ENCODE peak calls at places on chromosomes 2 and 18, in five cellular contexts. A is A549, D is GM12864, O is esophagus squamous epithelium, I is HCT116. W is an unnamed sample.

GRCh38 chr2:224968051-224968450 is 74.2 kb downstream of the DOCK10 start:
- DNase-seq in A (no peak), O (no peak), D (no peak), I (no peak), W (peak; percentile 8)

GRCh38 chr18:13222371-13223281 is 4.1 kb downstream of the LDLRAD4 start:
- DNase-seq in D (no peak), A (no peak), I (no peak), O (no peak), W (peak; percentile 11)

GRCh38 chr2:28216320-28216719 is 176.3 kb upstream of the FOSL2 start:
- DNase-seq in D (no peak), A (no peak), I (no peak), O (no peak), W (no peak)

GRCh38 chr18:36298113-36298701 is 694 bp downstream of the FHOD3 start:
- DNase-seq in O (no peak), I (no peak), D (no peak), A (no peak), W (no peak)

GRCh38 chr2:199505755-199506403 is 48.1 kb upstream of the SATB2 start:
- DNase-seq in D (no peak), A (no peak), I (no peak), O (no peak), W (no peak)

GRCh38 chr2:68196120-68196716 is 38.5 kb downstream of the PNO1 start:
- DNase-seq in A (peak; percentile 48), I (no peak), O (no peak), D (no peak), W (peak; percentile 24)

GRCh38 chr2:29165362-29166236 is 50.4 kb downstream of the CLIP4 start:
- DNase-seq in I (no peak), A (peak; percentile 66), D (no peak), O (no peak), W (peak; percentile 90)

GRCh38 chr2:69694894-69695849 is 46.8 kb upstream of the ANXA4 start:
- DNase-seq in D (no peak), A (peak; percentile 78), I (no peak), O (no peak), W (peak; percentile 84)

GRCh38 chr2:122412360-122412759 is 656.9 kb downstream of the TSN start:
- DNase-seq in A (no peak), O (no peak), I (no peak), D (no peak), W (no peak)

GRCh38 chr2:168357799-168358504 is 98.1 kb upstream of the CERS6 start:
- DNase-seq in I (no peak), O (no peak), A (no peak), D (no peak), W (no peak)

GRCh38 chr2:223041527-223042109 is 10.4 kb upstream of the KCNE4 start:
- DNase-seq in A (peak; percentile 93), D (no peak), O (no peak), I (peak; percentile 71), W (peak; percentile 92)

DNA sequence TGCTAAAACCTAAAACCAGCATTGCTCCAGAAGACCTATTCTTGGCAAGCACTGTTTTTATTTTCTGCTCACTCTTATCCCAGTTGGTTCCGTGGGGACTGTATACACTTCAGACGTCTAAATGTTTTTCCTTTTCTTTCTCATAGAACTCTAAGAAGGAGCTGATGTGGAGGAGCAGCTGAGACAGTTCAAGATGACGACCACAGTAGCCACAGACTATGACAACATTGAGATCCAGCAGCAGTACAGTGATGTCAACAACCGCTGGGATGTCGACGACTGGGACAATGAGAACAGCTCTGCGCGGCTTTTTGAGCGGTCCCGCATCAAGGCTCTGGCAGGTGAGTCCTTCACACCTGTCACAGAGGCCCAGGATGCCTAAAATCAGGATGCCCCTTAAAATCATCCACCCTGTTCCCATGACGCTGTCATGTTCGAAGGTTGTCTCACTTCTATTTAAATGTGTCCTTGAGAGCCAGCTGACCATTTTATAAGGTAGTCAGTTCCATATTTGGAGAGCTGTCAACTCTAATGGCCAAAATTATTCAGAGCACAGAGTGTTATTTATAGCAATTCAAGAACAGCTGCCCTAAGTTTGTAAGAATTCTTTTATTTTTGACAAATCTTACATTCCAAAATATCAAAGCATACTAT is 70.2 kb downstream of the SPTBN1 start:
- DNase-seq in O (no peak), I (no peak), A (no peak), D (no peak), W (no peak)
- TF ChIP-seq CTCF in O (no peak), I (no peak), A (no peak), D (no peak), W (no peak)

DNA sequence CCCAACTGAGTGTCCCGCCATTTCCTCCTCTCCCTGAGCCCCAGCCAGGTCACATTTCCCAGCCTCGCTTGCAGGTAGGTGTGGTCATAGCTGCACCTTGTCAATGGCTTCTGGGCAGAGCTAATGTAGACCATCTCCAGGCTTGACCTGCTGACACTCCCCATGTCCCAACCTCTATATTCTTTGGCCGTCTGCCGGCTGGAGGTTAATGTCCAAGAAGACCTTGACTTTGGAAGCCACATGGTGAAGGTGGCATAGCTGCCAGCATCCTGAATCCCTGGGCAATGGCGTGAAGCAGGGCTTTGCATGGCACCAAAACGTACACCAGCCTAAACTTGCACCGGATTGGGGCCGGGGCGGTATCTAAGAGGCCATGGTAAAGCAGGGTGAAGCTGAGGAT is 88.3 kb downstream of the SPP2 start:
- DNase-seq in D (no peak), O (no peak), A (no peak), I (no peak), W (no peak)
- TF ChIP-seq CTCF in D (no peak), O (no peak), A (no peak), I (no peak), W (no peak)

DNA sequence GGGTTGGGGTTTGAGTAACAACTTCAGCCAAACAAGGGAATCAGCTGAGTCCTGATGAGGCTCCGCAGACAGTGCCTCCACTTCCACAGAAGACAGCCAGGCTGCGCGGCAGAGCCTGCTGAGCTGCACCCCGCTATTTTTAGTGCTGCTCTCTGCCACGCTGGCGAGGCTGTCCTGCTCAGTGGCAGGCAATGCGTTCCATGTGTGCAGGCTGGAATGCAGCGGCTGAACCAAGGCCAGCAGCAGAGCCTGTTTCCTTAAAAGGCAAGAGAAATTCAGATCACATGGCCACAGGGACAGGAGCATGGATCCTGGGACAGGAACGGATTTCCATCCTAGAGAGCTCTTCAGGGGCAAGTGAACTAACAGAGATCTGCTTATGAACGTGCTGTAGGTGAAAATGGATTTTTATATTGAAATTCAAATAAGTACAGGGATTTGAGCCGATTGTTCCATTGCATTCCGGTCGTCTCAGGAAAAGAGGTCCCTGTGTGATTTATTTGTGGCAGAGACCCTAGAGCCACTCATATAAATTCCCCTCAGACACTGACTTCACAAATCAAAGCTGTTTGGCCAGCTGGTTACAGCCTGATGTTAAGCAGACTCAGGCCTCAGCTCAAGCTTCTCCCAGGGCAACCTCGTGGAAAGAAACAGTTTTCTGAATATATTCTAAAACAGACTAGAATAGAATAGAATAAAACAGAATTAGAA is 98.6 kb downstream of the COL6A3 start:
- DNase-seq in A (no peak), D (no peak), O (no peak), I (no peak), W (no peak)
- TF ChIP-seq CTCF in A (no peak), D (no peak), O (no peak), I (no peak), W (no peak)

DNA sequence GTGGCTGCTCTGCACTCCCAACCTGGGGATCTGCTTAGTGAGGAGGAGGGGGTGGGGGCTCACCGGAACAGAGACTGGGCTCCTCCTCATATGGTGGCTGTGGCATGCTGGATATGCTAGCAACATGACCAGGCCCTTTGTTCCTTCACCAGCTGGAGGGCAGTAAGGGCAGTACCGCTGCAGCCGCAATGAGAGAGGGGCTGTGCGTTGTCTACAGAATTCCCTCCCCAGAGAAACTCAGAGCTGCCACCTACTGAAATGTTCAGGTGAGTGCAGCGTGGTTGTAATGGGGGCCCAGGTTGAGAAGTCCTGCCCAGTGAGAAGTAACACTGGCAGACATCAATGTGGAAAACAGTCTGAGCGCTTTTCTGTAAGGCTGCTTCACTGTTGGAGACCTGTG is 1211.9 kb upstream of the NXPH2 start:
- DNase-seq in D (no peak), O (no peak), I (peak; percentile 2), A (no peak), W (no peak)
- TF ChIP-seq CTCF in D (no peak), O (no peak), I (peak; percentile 42), A (no peak), W (no peak)

GRCh38 chr18:62564044-62564443 is 41.2 kb downstream of the ZCCHC2 start:
- DNase-seq in I (no peak), D (no peak), A (no peak), O (no peak), W (no peak)

GRCh38 chr18:62566818-62567217 is 44.0 kb downstream of the ZCCHC2 start:
- DNase-seq in A (no peak), I (no peak), D (no peak), O (no peak), W (no peak)

GRCh38 chr18:62571037-62571436 is 48.2 kb downstream of the ZCCHC2 start:
- DNase-seq in D (no peak), O (no peak), I (no peak), A (no peak), W (no peak)

GRCh38 chr18:62569081-62569480 is 46.3 kb downstream of the ZCCHC2 start:
- DNase-seq in D (no peak), A (no peak), O (no peak), I (no peak), W (peak; percentile 45)

GRCh38 chr18:62566199-62566598 is 43.4 kb downstream of the ZCCHC2 start:
- DNase-seq in D (no peak), I (no peak), O (no peak), A (peak; percentile 42), W (no peak)
- TF ChIP-seq CTCF in D (no peak), I (peak; percentile 21), O (no peak), A (peak; percentile 11), W (no peak)

DNA sequence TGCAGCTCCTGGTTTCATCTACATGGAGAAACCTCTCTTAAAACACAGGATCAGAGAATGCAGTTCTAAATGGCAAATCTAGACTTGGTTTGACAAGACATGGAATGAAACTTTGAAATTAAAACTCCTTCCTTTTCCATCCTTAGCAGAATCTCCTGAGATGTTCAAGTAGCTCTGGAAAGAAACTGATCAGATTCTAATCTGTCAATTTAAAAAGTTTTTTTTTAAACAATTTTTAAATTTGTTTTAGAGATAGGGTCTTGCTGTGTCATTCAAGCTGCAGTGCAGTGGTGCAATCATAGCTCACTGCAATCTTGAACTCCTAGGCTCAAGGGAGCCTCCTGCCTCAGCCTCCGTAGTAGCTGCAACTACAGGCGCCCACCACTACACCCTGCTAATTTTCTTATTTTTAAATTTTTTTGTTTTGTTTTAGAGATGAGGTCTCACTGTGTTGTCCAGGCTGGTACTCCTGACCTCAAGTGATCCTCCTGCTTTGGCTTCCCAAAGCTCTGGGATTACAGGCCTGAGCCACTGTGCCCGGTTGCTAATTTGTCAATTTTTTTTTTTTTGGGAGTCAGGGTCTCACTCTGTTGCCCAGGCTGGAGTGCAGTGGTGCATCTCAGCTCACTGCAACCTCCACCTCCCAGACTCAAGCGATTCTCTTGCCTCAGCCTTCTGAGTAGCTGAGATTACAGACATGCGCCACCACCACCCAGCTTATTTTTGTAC is 216.7 kb downstream of the TGIF1 start:
- DNase-seq in D (no peak), I (no peak), A (no peak), O (no peak), W (no peak)
- TF ChIP-seq CTCF in D (no peak), I (no peak), A (no peak), O (no peak), W (no peak)

GRCh38 chr2:126852361-126852760 is 46.3 kb upstream of the TEX51 start:
- DNase-seq in I (no peak), A (no peak), O (no peak), D (no peak), W (no peak)
- TF ChIP-seq CTCF in I (no peak), A (no peak), O (no peak), D (no peak), W (no peak)

GRCh38 chr2:5695641-5696350 is 3.6 kb downstream of the SOX11 start:
- DNase-seq in A (no peak), D (no peak), O (no peak), I (no peak), W (no peak)
- TF ChIP-seq CTCF in A (no peak), D (no peak), O (no peak), I (no peak), W (no peak)

W was measured in bronchial epithelial cell.